ENCODE peak calls at places on chromosome 11, in seven cellular contexts. M is psoas muscle; H is substantia nigra; P is left lung; I is DND-41; R is esophagus squamous epithelium; A is effector memory CD4-positive, alpha-beta T cell. E is an unnamed sample.

GRCh38 chr11:27213232-27213660 is 149.8 kb downstream of the CCDC34 start:
- DNase-seq in M (no peak), H (no peak), P (no peak), I (no peak), R (no peak), A (no peak), E (no peak)

GRCh38 chr11:129366737-129367597 is 8.7 kb upstream of the BARX2 start:
- DNase-seq in M (no peak), H (no peak), P (no peak), I (no peak), R (no peak), A (no peak), E (no peak)

GRCh38 chr11:30113326-30113873 is 96.6 kb upstream of the KCNA4 start:
- DNase-seq in M (no peak), H (no peak), P (no peak), I (no peak), R (no peak), A (no peak), E (no peak)

GRCh38 chr11:90542092-90542491 is 319.2 kb upstream of the CHORDC1 start:
- DNase-seq in M (no peak), H (no peak), P (no peak), I (no peak), R (no peak), A (no peak), E (no peak)

GRCh38 chr11:101914349-101914736 is 467 bp upstream of the CEP126 start:
- DNase-seq in M (no peak), H (no peak), P (no peak), I (no peak), R (no peak), A (no peak), E (no peak)

GRCh38 chr11:70729949-70730348 is 331.6 kb downstream of the CTTN start:
- DNase-seq in M (no peak), H (no peak), P (no peak), I (no peak), R (no peak), A (no peak), E (no peak)

GRCh38 chr11:120793150-120793549 is 230.8 kb upstream of the TBCEL start:
- DNase-seq in M (no peak), H (no peak), P (no peak), I (no peak), R (no peak), A (no peak), E (no peak)

GRCh38 chr11:34480339-34480738 is 33.3 kb downstream of the ELF5 start:
- DNase-seq in M (no peak), H (no peak), P (no peak), I (no peak), R (no peak), A (no peak), E (no peak)

GRCh38 chr11:78350101-78350645 is 67.4 kb downstream of the GAB2 start:
- DNase-seq in M (no peak), H (no peak), P (no peak), I (peak), R (no peak), A (no peak), E (no peak)

DNA sequence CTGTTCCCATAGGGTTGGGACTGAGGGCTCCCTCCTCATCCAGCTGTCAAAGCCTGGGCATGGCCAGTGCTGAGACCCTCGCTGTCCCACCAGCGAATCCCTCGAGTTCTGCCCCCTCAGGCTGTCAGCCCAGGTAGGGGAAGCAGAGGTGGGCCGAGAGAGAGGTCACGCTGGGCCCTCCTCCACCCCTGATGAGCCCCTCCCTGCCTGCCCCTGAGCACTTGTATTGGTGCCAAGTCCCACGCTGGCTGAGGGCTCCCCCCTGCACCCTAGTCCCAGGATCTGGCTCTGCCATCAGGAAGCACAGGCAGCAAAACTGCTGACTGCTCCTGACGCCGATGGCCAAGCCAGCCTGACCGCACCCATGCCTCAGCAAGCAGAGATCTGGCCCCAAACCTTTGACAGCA is 3.3 kb downstream of the PRR33 start:
- DNase-seq in M (no peak), H (no peak), P (peak), I (peak), R (no peak), A (no peak), E (no peak)
- H3K27ac ChIP-seq in M (peak), H (no peak), P (no peak), I (peak), R (peak), A (peak), E (no peak)

GRCh38 chr11:133930767-133931448 is 25.9 kb downstream of the IGSF9B start:
- DNase-seq in M (no peak), H (no peak), P (peak), I (no peak), R (no peak), A (no peak), E (no peak)

GRCh38 chr11:133928628-133929059 is 28.1 kb downstream of the IGSF9B start:
- DNase-seq in M (no peak), H (no peak), P (peak), I (peak), R (no peak), A (peak), E (no peak)

GRCh38 chr11:133930053-133930766 is 26.6 kb downstream of the IGSF9B start:
- DNase-seq in M (no peak), H (no peak), P (peak), I (no peak), R (no peak), A (no peak), E (no peak)

GRCh38 chr11:133927690-133928627 is 28.8 kb downstream of the IGSF9B start:
- DNase-seq in M (peak), H (no peak), P (peak), I (peak), R (no peak), A (peak), E (no peak)

GRCh38 chr11:133929401-133930052 is 27.2 kb downstream of the IGSF9B start:
- DNase-seq in M (no peak), H (no peak), P (peak), I (no peak), R (no peak), A (no peak), E (no peak)
- H3K27ac ChIP-seq in M (no peak), H (no peak), P (no peak), I (peak), R (no peak), A (peak), E (no peak)

DNA sequence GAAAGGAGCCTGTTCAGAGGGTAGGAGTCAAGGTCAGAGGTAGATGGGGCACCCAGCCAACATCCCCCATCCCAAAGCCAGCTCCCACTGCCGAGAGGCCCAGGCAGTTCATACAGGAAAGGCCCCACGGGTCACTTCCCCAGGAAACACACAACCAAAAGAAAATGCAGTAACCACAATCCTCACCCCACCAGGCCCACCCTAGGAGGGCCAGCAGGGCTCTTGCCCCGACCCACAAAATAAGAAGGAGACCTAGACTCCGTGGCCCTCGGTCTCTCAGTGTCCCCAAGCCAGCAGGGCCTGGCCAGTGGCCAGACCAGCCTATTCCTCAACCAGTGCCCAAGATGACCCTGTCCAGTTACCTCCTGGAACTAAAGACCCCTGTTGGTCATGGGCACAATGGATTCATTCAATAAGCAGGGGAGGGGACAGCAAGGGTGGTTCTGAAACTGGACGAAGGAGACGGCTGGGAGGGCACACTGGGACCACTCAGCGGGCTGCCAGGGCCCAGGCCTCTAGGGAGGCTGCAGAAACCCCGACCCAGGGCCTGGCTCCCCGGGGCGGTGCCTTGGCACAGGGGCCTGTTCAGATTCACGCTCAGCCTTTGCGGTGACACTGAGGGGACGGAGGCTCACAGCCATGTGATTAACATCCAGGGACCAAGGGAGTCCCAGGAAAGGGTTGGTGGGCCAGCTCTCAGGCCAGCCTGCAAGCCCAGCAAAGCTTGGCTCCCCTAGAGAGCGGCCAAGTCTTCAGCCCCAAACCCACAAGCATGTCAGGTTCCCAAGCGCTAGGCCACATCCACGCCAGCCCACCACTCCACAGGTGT is 5.5 kb downstream of the RAB3IL1 start:
- DNase-seq in M (no peak), H (no peak), P (peak), I (no peak), R (no peak), A (no peak), E (no peak)
- H3K27ac ChIP-seq in M (no peak), H (peak), P (no peak), I (no peak), R (peak), A (no peak), E (no peak)

GRCh38 chr11:116190861-116191260 is 581.9 kb downstream of the BUD13 start:
- DNase-seq in M (no peak), H (no peak), P (no peak), I (no peak), R (no peak), A (no peak), E (no peak)
- H3K27ac ChIP-seq in M (no peak), H (no peak), P (no peak), I (no peak), R (no peak), A (no peak), E (no peak)

E was measured in HCT116.